ENCODE peak calls at places on chromosomes 6 and 20, in ten cellular contexts. J is kidney tubule cell; U is fibroblast of lung; E is activated CD4-positive, alpha-beta T cell treated with anti-CD3 and anti-CD28 coated beads, Interleukin-2, amount 50 U/mL, for 1 hour; O is HTR-8/SVneo; R is mammary epithelial cell; K is NCI-H460; V is BE2C; S is activated naive CD4-positive, alpha-beta T cell treated with Interleukin-2 at 50 U/mL for 16 hours; D is T-helper 9 cell. A is an unnamed sample.

GRCh38 chr20:45111285-45111684 is 3.7 kb downstream of the WFDC5 start:
- DNase-seq in J (no peak), U (no peak), E (no peak), O (no peak), R (no peak), K (no peak), V (no peak), S (no peak), D (no peak), A (no peak)

GRCh38 chr6:158648682-158649131 is 1.1 kb upstream of the SYTL3 start:
- DNase-seq in J (peak), U (peak), E (no peak), O (no peak), R (peak), K (no peak), V (no peak), S (peak), D (no peak), A (no peak)

GRCh38 chr6:1613631-1614447 is 4.1 kb downstream of the FOXC1 start:
- DNase-seq in J (peak), U (no peak), E (no peak), O (peak), R (peak), K (no peak), V (peak), S (no peak), D (no peak), A (no peak)

GRCh38 chr6:6697620-6698019 is 109.1 kb downstream of the LY86 start:
- DNase-seq in J (no peak), U (no peak), E (no peak), O (no peak), R (peak), K (no peak), V (no peak), S (no peak), D (no peak), A (peak)

GRCh38 chr6:144064831-144065668 is 30.3 kb downstream of the SF3B5 start:
- DNase-seq in J (no peak), U (peak), E (no peak), O (no peak), R (no peak), K (no peak), V (no peak), S (peak), D (no peak), A (peak)

GRCh38 chr6:27760464-27760863 is 151.7 kb downstream of the OR2B2 start:
- DNase-seq in J (peak), U (no peak), E (no peak), O (no peak), R (peak), K (no peak), V (no peak), S (no peak), D (no peak), A (no peak)

GRCh38 chr6:68635706-68636513 is 828 bp downstream of the ADGRB3 start:
- DNase-seq in J (no peak), U (no peak), E (no peak), O (no peak), R (no peak), K (no peak), V (peak), S (no peak), D (no peak), A (peak)

GRCh38 chr6:87698618-87699017 is 3.4 kb downstream of the AKIRIN2 start:
- DNase-seq in J (peak), U (peak), E (no peak), O (no peak), R (no peak), K (no peak), V (no peak), S (no peak), D (no peak), A (no peak)

GRCh38 chr6:44512868-44513641 is 125.5 kb downstream of the CDC5L start:
- DNase-seq in J (peak), U (peak), E (no peak), O (no peak), R (peak), K (no peak), V (peak), S (no peak), D (no peak), A (peak)

GRCh38 chr6:14676084-14676483 is 558.5 kb downstream of the CD83 start:
- DNase-seq in J (peak), U (peak), E (no peak), O (no peak), R (no peak), K (no peak), V (no peak), S (no peak), D (no peak), A (no peak)

GRCh38 chr20:2822073-2822472 is 5.9 kb downstream of the TMEM239 start:
- DNase-seq in J (no peak), U (peak), E (peak), O (no peak), R (no peak), K (no peak), V (no peak), S (peak), D (peak), A (no peak)

GRCh38 chr6:35054106-35054742 is 86.9 kb downstream of the TCP11 start:
- DNase-seq in J (no peak), U (peak), E (no peak), O (no peak), R (no peak), K (no peak), V (no peak), S (no peak), D (no peak), A (no peak)

GRCh38 chr6:31402324-31403282 is 792 bp upstream of the MICA start:
- DNase-seq in J (peak), U (peak), E (peak), O (no peak), R (no peak), K (no peak), V (no peak), S (peak), D (peak), A (peak)

GRCh38 chr20:25076731-25077609 is 5.0 kb downstream of the VSX1 start:
- DNase-seq in J (peak), U (peak), E (peak), O (no peak), R (peak), K (peak), V (no peak), S (no peak), D (no peak), A (peak)

GRCh38 chr6:36692861-36693702 is 4.5 kb upstream of the RAB44 start:
- DNase-seq in J (no peak), U (no peak), E (no peak), O (no peak), R (no peak), K (no peak), V (no peak), S (no peak), D (no peak), A (no peak)

GRCh38 chr20:31869942-31870702 is at the start of the genes DUSP15 and TTLL9:
- DNase-seq in J (no peak), U (no peak), E (no peak), O (peak), R (no peak), K (no peak), V (peak), S (no peak), D (no peak), A (peak)

GRCh38 chr6:114092943-114093342 is 122.0 kb upstream of the HDAC2 start:
- DNase-seq in J (no peak), U (no peak), E (no peak), O (no peak), R (no peak), K (no peak), V (no peak), S (no peak), D (no peak), A (no peak)

GRCh38 chr20:51022227-51022802 is 592 bp downstream of the KCNG1 start:
- DNase-seq in J (no peak), U (no peak), E (no peak), O (no peak), R (peak), K (no peak), V (no peak), S (no peak), D (no peak), A (no peak)

GRCh38 chr6:143159001-143159400 is 98.3 kb downstream of the AIG1 start:
- DNase-seq in J (peak), U (no peak), E (no peak), O (no peak), R (no peak), K (no peak), V (no peak), S (no peak), D (no peak), A (no peak)

GRCh38 chr6:161429921-161430490 is 156.1 kb upstream of the AGPAT4 start:
- DNase-seq in J (no peak), U (no peak), E (no peak), O (no peak), R (no peak), K (no peak), V (no peak), S (no peak), D (no peak), A (no peak)

GRCh38 chr6:37265031-37265430 is 7.1 kb upstream of the TMEM217 start:
- DNase-seq in J (no peak), U (peak), E (no peak), O (no peak), R (no peak), K (no peak), V (no peak), S (no peak), D (no peak), A (no peak)

GRCh38 chr6:81969814-81970213 is 217.3 kb upstream of the TENT5A start:
- DNase-seq in J (no peak), U (no peak), E (no peak), O (no peak), R (no peak), K (no peak), V (peak), S (no peak), D (no peak), A (peak)

GRCh38 chr6:157054531-157054979 is 268.8 kb downstream of the TMEM242 start:
- DNase-seq in J (no peak), U (no peak), E (peak), O (no peak), R (no peak), K (no peak), V (no peak), S (peak), D (no peak), A (no peak)

GRCh38 chr20:32648761-32649615 is 24.8 kb downstream of the C20orf203 start:
- DNase-seq in J (peak), U (no peak), E (no peak), O (no peak), R (peak), K (no peak), V (no peak), S (no peak), D (no peak), A (no peak)

GRCh38 chr6:22412994-22413393 is 116.2 kb upstream of the PRL start:
- DNase-seq in J (no peak), U (no peak), E (no peak), O (no peak), R (no peak), K (no peak), V (no peak), S (no peak), D (no peak), A (no peak)

GRCh38 chr6:19303381-19303780 is 533.8 kb upstream of the ID4 start:
- DNase-seq in J (peak), U (peak), E (no peak), O (no peak), R (no peak), K (no peak), V (no peak), S (no peak), D (no peak), A (no peak)

GRCh38 chr6:11432091-11432490 is 105.5 kb upstream of the TMEM170B start:
- DNase-seq in J (no peak), U (no peak), E (no peak), O (no peak), R (no peak), K (no peak), V (no peak), S (no peak), D (no peak), A (no peak)

GRCh38 chr6:125906158-125906998 is 50.2 kb upstream of the HINT3 start:
- DNase-seq in J (peak), U (no peak), E (peak), O (no peak), R (no peak), K (no peak), V (peak), S (peak), D (peak), A (peak)

GRCh38 chr20:58891686-58892125 is 39.2 kb downstream of the GNAS start:
- DNase-seq in J (no peak), U (no peak), E (peak), O (peak), R (peak), K (no peak), V (peak), S (peak), D (peak), A (peak)

GRCh38 chr6:83696674-83697073 is 12.2 kb downstream of the SNAP91 start:
- DNase-seq in J (peak), U (peak), E (no peak), O (no peak), R (no peak), K (no peak), V (no peak), S (no peak), D (no peak), A (no peak)

GRCh38 chr6:21098134-21098533 is 495.4 kb upstream of the SOX4 start:
- DNase-seq in J (no peak), U (no peak), E (no peak), O (no peak), R (no peak), K (no peak), V (no peak), S (no peak), D (no peak), A (no peak)

GRCh38 chr20:44471481-44471882 is 4.2 kb upstream of the TTPAL start:
- DNase-seq in J (peak), U (peak), E (no peak), O (peak), R (peak), K (peak), V (no peak), S (no peak), D (no peak), A (no peak)

GRCh38 chr6:165616116-165616515 is 46.9 kb downstream of the PDE10A start:
- DNase-seq in J (no peak), U (no peak), E (no peak), O (no peak), R (no peak), K (no peak), V (no peak), S (no peak), D (no peak), A (no peak)

GRCh38 chr6:118896339-118897136 is 2.6 kb downstream of the ASF1A start:
- DNase-seq in J (peak), U (peak), E (no peak), O (peak), R (peak), K (peak), V (no peak), S (no peak), D (no peak), A (no peak)

GRCh38 chr6:84674395-84674794 is 90.0 kb downstream of the TBX18 start:
- DNase-seq in J (no peak), U (no peak), E (no peak), O (no peak), R (no peak), K (no peak), V (no peak), S (no peak), D (no peak), A (no peak)

GRCh38 chr20:63691711-63692435 is 4.6 kb upstream of the TNFRSF6B start:
- DNase-seq in J (no peak), U (no peak), E (no peak), O (no peak), R (no peak), K (no peak), V (no peak), S (no peak), D (no peak), A (no peak)

GRCh38 chr6:52849137-52849536 is 8.5 kb upstream of the GSTA5 start:
- DNase-seq in J (no peak), U (no peak), E (no peak), O (no peak), R (no peak), K (no peak), V (no peak), S (no peak), D (no peak), A (no peak)

GRCh38 chr6:103797738-103798137 is 1062.0 kb downstream of the HACE1 start:
- DNase-seq in J (no peak), U (no peak), E (no peak), O (no peak), R (no peak), K (no peak), V (no peak), S (no peak), D (no peak), A (no peak)

GRCh38 chr6:105591053-105591452 is 188.2 kb upstream of the PREP start:
- DNase-seq in J (peak), U (peak), E (no peak), O (no peak), R (peak), K (no peak), V (no peak), S (peak), D (no peak), A (no peak)